ENCODE peak calls at places on chromosome 19, in six cellular contexts. C is fibroblast of lung; Y is heart right ventricle; B is prostate gland; Q is effector memory CD4-positive, alpha-beta T cell; D is psoas muscle. X is an unnamed sample. For H3K36me3, the result is how much of the 10 kb centered on the place peaks cover.

GRCh38 chr19:51124729-51125128 is at the start of gene SIGLEC9:
- DNase-seq in C (no peak), Y (peak), B (no peak), Q (no peak), D (peak), X (no peak)

GRCh38 chr19:6066661-6067646 is 43.3 kb downstream of the RFX2 start:
- DNase-seq in C (peak), Y (peak), B (peak), Q (peak), D (peak), X (peak)

GRCh38 chr19:33349319-33350289 is 23.9 kb upstream of the CEBPG start:
- DNase-seq in C (no peak), Y (no peak), B (no peak), Q (no peak), D (no peak), X (no peak)

GRCh38 chr19:46788101-46788967 is at the start of gene SLC1A5:
- DNase-seq in C (peak), Y (peak), B (peak), Q (peak), D (peak), X (peak)

GRCh38 chr19:29800086-29800825 is 11.5 kb upstream of the CCNE1 start:
- DNase-seq in C (no peak), Y (no peak), B (no peak), Q (no peak), D (no peak), X (no peak)

GRCh38 chr19:38194061-38194701 is 29.8 kb downstream of the DPF1 start:
- DNase-seq in C (no peak), Y (no peak), B (no peak), Q (no peak), D (no peak), X (no peak)

GRCh38 chr19:47107201-47107952 is 6.2 kb downstream of the ZC3H4 start:
- DNase-seq in C (peak), Y (no peak), B (no peak), Q (no peak), D (no peak), X (peak)

GRCh38 chr19:46529622-46530451 is 34.2 kb upstream of the PNMA8B start:
- DNase-seq in C (peak), Y (peak), B (peak), Q (peak), D (peak), X (peak)

GRCh38 chr19:38496116-38496515 is 62.6 kb downstream of the RYR1 start:
- DNase-seq in C (no peak), Y (no peak), B (no peak), Q (no peak), D (no peak), X (no peak)

GRCh38 chr19:31261651-31262331 is 87.4 kb downstream of the TSHZ3 start:
- DNase-seq in C (peak), Y (no peak), B (no peak), Q (no peak), D (no peak), X (peak)

GRCh38 chr19:1282588-1283206 is 3.0 kb upstream of the EFNA2 start:
- DNase-seq in C (no peak), Y (no peak), B (no peak), Q (no peak), D (no peak), X (no peak)

GRCh38 chr19:38695319-38695683 is 47.9 kb downstream of the ACTN4 start:
- DNase-seq in C (no peak), Y (no peak), B (no peak), Q (no peak), D (no peak), X (no peak)

GRCh38 chr19:12899891-12900518 is 9.0 kb downstream of the GCDH start:
- DNase-seq in C (no peak), Y (no peak), B (no peak), Q (no peak), D (no peak), X (no peak)

GRCh38 chr19:1453525-1454371 is 3.8 kb downstream of the APC2 start:
- DNase-seq in C (no peak), Y (no peak), B (no peak), Q (no peak), D (no peak), X (peak)

GRCh38 chr19:19399733-19400438 is 5.6 kb upstream of the GATAD2A start:
- DNase-seq in C (peak), Y (no peak), B (no peak), Q (no peak), D (no peak), X (peak)

GRCh38 chr19:38266981-38267597 is 2.7 kb downstream of the SPINT2 start:
- DNase-seq in C (peak), Y (no peak), B (no peak), Q (no peak), D (no peak), X (no peak)

GRCh38 chr19:51807111-51807701 is 12.2 kb downstream of the FPR3 start:
- DNase-seq in C (no peak), Y (no peak), B (peak), Q (no peak), D (no peak), X (no peak)

GRCh38 chr19:39083983-39084731 is at the start of gene ACP7:
- DNase-seq in C (no peak), Y (no peak), B (no peak), Q (no peak), D (no peak), X (no peak)

GRCh38 chr19:18020212-18021067 is 12.5 kb downstream of the ARRDC2 start:
- DNase-seq in C (no peak), Y (peak), B (peak), Q (no peak), D (peak), X (peak)

GRCh38 chr19:16516381-16516780 is 20.2 kb downstream of the C19orf44 start:
- DNase-seq in C (no peak), Y (no peak), B (no peak), Q (no peak), D (no peak), X (no peak)
- H3K36me3 ChIP-seq in C (under half), Y (half or more), B (under half), Q (under half), D (under half), X (half or more)

GRCh38 chr19:11735375-11735774 is 3.4 kb downstream of the ZNF823 start:
- DNase-seq in C (no peak), Y (no peak), B (no peak), Q (no peak), D (no peak), X (no peak)
- H3K36me3 ChIP-seq in C (under half), Y (under half), B (under half), Q (under half), D (under half), X (under half)

DNA sequence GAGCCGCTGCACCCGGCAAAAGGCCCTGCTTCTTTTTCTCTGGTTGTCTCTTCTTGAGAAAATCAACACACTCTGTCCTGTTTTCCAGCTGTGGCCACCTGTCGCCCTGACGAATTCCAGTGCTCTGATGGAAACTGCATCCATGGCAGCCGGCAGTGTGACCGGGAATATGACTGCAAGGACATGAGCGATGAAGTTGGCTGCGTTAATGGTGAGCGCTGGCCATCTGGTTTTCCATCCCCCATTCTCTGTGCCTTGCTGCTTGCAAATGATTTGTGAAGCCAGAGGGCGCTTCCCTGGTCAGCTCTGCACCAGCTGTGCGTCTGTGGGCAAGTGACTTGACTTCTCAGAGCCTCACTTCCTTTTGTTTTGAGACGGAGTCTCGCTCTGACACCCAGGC is 17.2 kb downstream of the LDLR start:
- DNase-seq in C (peak), Y (peak), B (no peak), Q (no peak), D (no peak), X (no peak)
- H3K36me3 ChIP-seq in C (half or more), Y (half or more), B (under half), Q (half or more), D (under half), X (half or more)

DNA sequence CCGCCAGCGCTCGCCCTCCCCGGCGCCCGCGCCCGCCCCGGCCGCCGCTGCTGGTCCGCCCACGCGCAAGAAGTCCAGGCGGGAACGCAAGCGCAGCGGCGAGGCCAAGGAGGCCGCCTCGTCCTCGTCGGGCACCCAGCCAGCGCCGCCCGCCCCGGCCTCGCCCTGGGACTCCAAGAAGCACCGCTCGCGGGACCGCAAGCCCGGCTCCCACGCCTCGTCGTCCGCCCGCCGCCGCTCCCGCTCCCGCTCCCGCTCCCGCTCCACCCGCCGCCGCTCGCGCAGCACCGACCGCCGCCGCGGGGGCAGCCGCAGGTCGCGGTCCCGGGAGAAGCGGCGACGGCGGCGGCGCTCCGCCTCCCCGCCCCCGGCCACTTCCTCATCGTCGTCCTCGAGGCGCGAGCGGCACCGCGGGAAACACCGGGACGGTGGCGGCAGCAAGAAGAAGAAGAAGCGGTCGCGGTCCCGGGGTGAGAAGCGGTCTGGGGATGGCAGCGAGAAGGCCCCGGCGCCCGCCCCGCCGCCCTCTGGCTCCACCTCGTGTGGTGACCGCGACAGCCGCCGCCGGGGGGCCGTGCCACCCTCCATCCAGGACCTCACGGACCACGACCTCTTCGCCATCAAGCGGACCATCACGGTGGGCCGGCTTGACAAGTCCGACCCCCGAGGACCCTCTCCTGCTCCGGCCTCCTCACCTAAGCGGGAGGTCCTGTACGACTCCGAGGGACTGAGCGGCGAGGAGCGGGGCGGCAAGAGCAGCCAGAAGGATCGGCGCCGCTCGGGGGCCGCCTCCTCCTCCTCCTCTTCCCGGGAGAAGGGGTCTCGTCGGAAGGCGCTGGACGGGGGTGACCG is 10.1 kb downstream of the SCAF1 start:
- DNase-seq in C (no peak), Y (no peak), B (no peak), Q (no peak), D (no peak), X (no peak)
- H3K36me3 ChIP-seq in C (under half), Y (half or more), B (under half), Q (half or more), D (under half), X (half or more)

GRCh38 chr19:54294539-54294938 is 13.6 kb upstream of the LILRB2 start:
- DNase-seq in C (no peak), Y (no peak), B (no peak), Q (no peak), D (no peak), X (no peak)
- H3K36me3 ChIP-seq in C (under half), Y (under half), B (under half), Q (under half), D (under half), X (under half)